ENCODE peak calls at places on chromosomes 16 and 17, in five cellular contexts. J, D, O, I and H are unnamed samples. For H3K4me1, the result is how much of the 10 kb centered on the place peaks cover.

GRCh38 chr17:80270836-80271235 is 10.2 kb downstream of the RNF213 start:
- DNase-seq in I (peak), J (no peak), D (no peak), O (no peak), H (peak)

GRCh38 chr17:70767102-70767701 is 597.9 kb downstream of the KCNJ2 start:
- DNase-seq in J (no peak), D (no peak), I (no peak), O (no peak), H (peak)

GRCh38 chr16:58032710-58033293 is 7.2 kb downstream of the MMP15 start:
- DNase-seq in D (no peak), O (peak), J (no peak), I (no peak), H (peak)

GRCh38 chr17:55161935-55162555 is 102.7 kb upstream of the HLF start:
- DNase-seq in O (no peak), D (no peak), I (no peak), J (no peak), H (no peak)

GRCh38 chr17:4305224-4305623 is 41.4 kb upstream of the ANKFY1 start:
- DNase-seq in J (no peak), D (no peak), I (no peak), O (no peak), H (no peak)

GRCh38 chr16:11156401-11156800 is 99.6 kb downstream of the SOCS1 start:
- DNase-seq in O (no peak), J (peak), D (no peak), I (no peak), H (no peak)

GRCh38 chr17:78130080-78130438 is 512 bp upstream of the TMC8 start:
- DNase-seq in O (no peak), J (no peak), D (no peak), I (no peak), H (no peak)

GRCh38 chr17:954431-955164 is 25.0 kb downstream of the NXN start:
- DNase-seq in O (no peak), D (no peak), J (no peak), I (no peak), H (peak)

GRCh38 chr16:55809386-55809785 is 23.5 kb downstream of the CES1 start:
- DNase-seq in I (no peak), J (no peak), D (no peak), O (no peak), H (no peak)

GRCh38 chr17:36503456-36504155 is 17.1 kb downstream of the ZNHIT3 start:
- DNase-seq in J (no peak), O (no peak), D (no peak), I (no peak), H (no peak)

GRCh38 chr17:68346448-68346847 is 55.2 kb downstream of the ARSG start:
- DNase-seq in O (peak), J (peak), I (peak), D (peak), H (no peak)

GRCh38 chr16:81616321-81617020 is 162.6 kb upstream of the PLCG2 start:
- DNase-seq in J (peak), D (peak), O (peak), I (peak), H (peak)

GRCh38 chr16:426906-427249 is 1.4 kb downstream of the RAB11FIP3 start:
- DNase-seq in O (no peak), I (no peak), J (no peak), D (no peak), H (no peak)

GRCh38 chr16:425082-425718 is at the start of gene RAB11FIP3:
- DNase-seq in D (peak), O (peak), I (peak), J (peak), H (peak)

GRCh38 chr16:425740-426114 is 278 bp downstream of the RAB11FIP3 start:
- DNase-seq in J (no peak), O (no peak), D (peak), I (no peak), H (peak)

GRCh38 chr16:426115-426905 is 861 bp downstream of the RAB11FIP3 start:
- DNase-seq in O (no peak), I (no peak), J (peak), D (no peak), H (peak)

DNA sequence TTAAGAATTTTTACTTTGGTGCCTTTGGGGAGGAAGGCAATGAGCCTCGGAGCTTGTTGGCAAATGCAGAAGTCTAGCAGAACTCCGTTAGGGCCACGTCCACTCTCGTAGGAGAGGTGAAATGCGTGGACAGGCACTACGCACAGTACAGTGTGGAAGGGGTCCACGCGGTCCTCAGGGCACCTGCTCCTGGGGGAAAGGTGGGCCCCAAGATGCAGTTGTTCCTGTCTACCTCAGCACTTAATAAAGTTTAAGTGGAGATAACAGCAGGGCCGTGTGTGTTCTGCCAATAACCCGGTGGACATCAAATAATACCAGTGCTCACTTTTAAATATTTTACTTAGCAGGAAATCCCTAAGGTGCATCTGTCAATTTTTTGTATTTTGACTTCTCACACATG is 1.8 kb downstream of the RAB11FIP3 start:
- DNase-seq in I (no peak), D (no peak), J (no peak), O (no peak), H (no peak)
- H3K4me1 ChIP-seq in I (under half), D (under half), J (under half), O (half or more), H (under half)

GRCh38 chr16:30747331-30747730 is 894 bp upstream of the PHKG2 start:
- DNase-seq in J (no peak), O (no peak), D (no peak), I (no peak), H (no peak)
- H3K4me1 ChIP-seq in J (under half), O (under half), D (under half), I (under half), H (under half)

GRCh38 chr16:26186221-26186620 is 494.5 kb downstream of the HS3ST4 start:
- DNase-seq in O (no peak), J (no peak), I (no peak), D (no peak), H (no peak)

GRCh38 chr16:26195225-26195624 is 503.5 kb downstream of the HS3ST4 start:
- DNase-seq in O (no peak), D (no peak), I (no peak), J (no peak), H (no peak)

GRCh38 chr16:26194526-26194925 is 502.8 kb downstream of the HS3ST4 start:
- DNase-seq in O (no peak), D (no peak), I (no peak), J (no peak), H (peak)

GRCh38 chr16:26189496-26190005 is 497.8 kb downstream of the HS3ST4 start:
- DNase-seq in I (no peak), D (no peak), J (no peak), O (no peak), H (peak)
- H3K4me1 ChIP-seq in I (under half), D (under half), J (under half), O (under half), H (under half)

DNA sequence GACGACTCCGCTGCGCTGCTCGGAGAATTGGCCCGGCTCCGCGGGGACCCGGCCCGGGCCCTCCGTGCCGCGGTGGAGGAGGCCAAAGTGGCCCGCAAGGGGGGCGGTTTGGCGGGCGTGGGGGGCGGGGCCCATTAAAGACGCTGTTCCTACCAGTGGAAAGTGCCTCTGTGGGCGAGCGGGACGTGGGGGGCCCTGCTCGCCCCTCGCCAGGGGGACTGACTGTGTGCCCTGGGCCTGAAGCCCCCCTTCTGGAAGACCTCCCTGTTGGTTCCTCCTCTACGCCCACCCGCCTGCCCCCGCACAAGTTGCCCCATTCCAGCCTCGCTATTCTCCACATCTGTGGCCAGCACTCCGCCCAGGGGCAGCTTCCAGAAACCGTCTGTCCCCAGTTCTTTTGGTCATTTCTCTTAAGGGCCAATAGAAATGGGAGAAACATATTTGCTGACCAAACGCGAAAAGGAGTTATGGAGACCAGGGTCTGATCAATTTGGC is 1.9 kb upstream of the FGF11 start:
- DNase-seq in O (no peak), J (no peak), D (no peak), I (no peak), H (no peak)
- H3K4me1 ChIP-seq in O (half or more), J (under half), D (under half), I (half or more), H (under half)

GRCh38 chr17:75978938-75979704 is at the start of the genes ACOX1 and TEN1:
- DNase-seq in I (peak), J (peak), D (peak), O (peak), H (peak)
- H3K4me1 ChIP-seq in I (under half), J (under half), D (under half), O (half or more), H (under half)